ENCODE peak calls at places on chromosome 19, in ten cellular contexts. X, U, K, Q, L, G, O, P, N and Z are unnamed samples.

GRCh38 chr19:49390978-49391304 is 2.9 kb downstream of the KASH5 start:
- DNase-seq in X (peak), U (no peak), K (no peak), Q (no peak), L (no peak), G (no peak), O (no peak), P (no peak), N (no peak), Z (no peak)

GRCh38 chr19:20039203-20039723 is at the start of gene ZNF682:
- DNase-seq in X (peak), U (peak), K (peak), Q (no peak), L (peak), G (peak), O (peak), P (peak), N (peak), Z (peak)

GRCh38 chr19:51948979-51949378 is 21.7 kb downstream of the ZNF613 start:
- DNase-seq in X (no peak), U (no peak), K (peak), Q (no peak), L (no peak), G (peak), O (no peak), P (no peak), N (no peak), Z (no peak)

GRCh38 chr19:14411161-14411560 is 8.0 kb downstream of the DDX39A start:
- DNase-seq in X (no peak), U (no peak), K (no peak), Q (no peak), L (no peak), G (no peak), O (no peak), P (no peak), N (no peak), Z (no peak)

GRCh38 chr19:15293751-15294505 is 38.4 kb downstream of the BRD4 start:
- DNase-seq in X (no peak), U (no peak), K (no peak), Q (no peak), L (no peak), G (no peak), O (no peak), P (no peak), N (no peak), Z (no peak)

GRCh38 chr19:18420931-18421330 is 1.7 kb downstream of the SSBP4 start:
- DNase-seq in X (no peak), U (no peak), K (no peak), Q (no peak), L (no peak), G (no peak), O (no peak), P (no peak), N (no peak), Z (no peak)

GRCh38 chr19:2762783-2763496 is 20.1 kb downstream of the SGTA start:
- DNase-seq in X (no peak), U (no peak), K (no peak), Q (no peak), L (no peak), G (no peak), O (no peak), P (no peak), N (no peak), Z (no peak)

GRCh38 chr19:46298477-46299003 is 1.7 kb downstream of the HIF3A start:
- DNase-seq in X (no peak), U (no peak), K (no peak), Q (no peak), L (no peak), G (peak), O (no peak), P (no peak), N (no peak), Z (no peak)

GRCh38 chr19:32674153-32674958 is 624 bp downstream of the ANKRD27 start:
- DNase-seq in X (peak), U (no peak), K (no peak), Q (no peak), L (no peak), G (no peak), O (no peak), P (no peak), N (no peak), Z (no peak)

GRCh38 chr19:3963458-3964255 is 7.2 kb downstream of the DAPK3 start:
- DNase-seq in X (no peak), U (no peak), K (no peak), Q (no peak), L (no peak), G (no peak), O (no peak), P (no peak), N (no peak), Z (no peak)

GRCh38 chr19:48683349-48683748 is 10.5 kb upstream of the NTN5 start:
- DNase-seq in X (no peak), U (no peak), K (peak), Q (no peak), L (no peak), G (peak), O (no peak), P (no peak), N (no peak), Z (no peak)

GRCh38 chr19:35807633-35808032 is 5.0 kb downstream of the PRODH2 start:
- DNase-seq in X (no peak), U (no peak), K (no peak), Q (no peak), L (no peak), G (no peak), O (no peak), P (no peak), N (no peak), Z (no peak)

GRCh38 chr19:31448221-31448657 is 99.0 kb upstream of the TSHZ3 start:
- DNase-seq in X (peak), U (peak), K (peak), Q (no peak), L (no peak), G (no peak), O (peak), P (no peak), N (no peak), Z (no peak)

GRCh38 chr19:10471909-10472308 is 31.2 kb downstream of the KEAP1 start:
- DNase-seq in X (peak), U (no peak), K (no peak), Q (peak), L (peak), G (no peak), O (peak), P (no peak), N (peak), Z (no peak)

GRCh38 chr19:12838893-12839656 is 760 bp downstream of the MAST1 start:
- DNase-seq in X (peak), U (no peak), K (no peak), Q (no peak), L (no peak), G (no peak), O (no peak), P (no peak), N (peak), Z (no peak)

GRCh38 chr19:38705197-38706019 is 38.9 kb downstream of the CAPN12 start:
- DNase-seq in X (no peak), U (no peak), K (no peak), Q (no peak), L (no peak), G (no peak), O (no peak), P (no peak), N (no peak), Z (no peak)

GRCh38 chr19:18346091-18346490 is 5.7 kb downstream of the PGPEP1 start:
- DNase-seq in X (no peak), U (no peak), K (no peak), Q (no peak), L (no peak), G (no peak), O (no peak), P (no peak), N (peak), Z (no peak)